ENCODE peak calls at places on chromosomes 2 and 18, in eight cellular contexts. A, E, C, G, N, X, Y and S are unnamed samples.

GRCh38 chr18:78601923-78602322 is 377.7 kb upstream of the SALL3 start:
- DNase-seq in A (no peak), E (no peak), C (no peak), G (no peak), N (no peak), X (no peak), Y (no peak), S (no peak)

GRCh38 chr2:167212054-167212648 is 323.9 kb downstream of the XIRP2 start:
- DNase-seq in A (peak; percentile 55), E (no peak), C (peak; percentile 84), G (peak; percentile 66), N (peak; percentile 78), X (peak; percentile 34), Y (peak; percentile 72), S (peak; percentile 32)

GRCh38 chr2:176174850-176175728 is 13.4 kb upstream of the HOXD1 start:
- DNase-seq in A (no peak), E (no peak), C (peak; percentile 85), G (no peak), N (no peak), X (peak; percentile 39), Y (peak; percentile 85), S (no peak)

GRCh38 chr2:2021995-2022394 is 277.7 kb upstream of the PXDN start:
- DNase-seq in A (no peak), E (no peak), C (no peak), G (no peak), N (no peak), X (no peak), Y (no peak), S (no peak)

GRCh38 chr2:212922701-212923100 is 228.7 kb downstream of the IKZF2 start:
- DNase-seq in A (no peak), E (no peak), C (no peak), G (no peak), N (no peak), X (no peak), Y (no peak), S (peak; percentile 45)

GRCh38 chr18:23662309-23663263 is at the start of gene ANKRD29:
- DNase-seq in A (peak; percentile 16), E (no peak), C (peak; percentile 69), G (no peak), N (peak; percentile 17), X (peak; percentile 22), Y (peak; percentile 81), S (peak; percentile 21)

GRCh38 chr2:14702258-14702657 is 69.7 kb downstream of the LRATD1 start:
- DNase-seq in A (no peak), E (no peak), C (no peak), G (peak; percentile 10), N (no peak), X (peak; percentile 86), Y (no peak), S (peak; percentile 48)

GRCh38 chr2:238635637-238636036 is 208.9 kb downstream of the ASB1 start:
- DNase-seq in A (no peak), E (no peak), C (no peak), G (no peak), N (peak; percentile 21), X (peak; percentile 30), Y (no peak), S (no peak)

GRCh38 chr2:109721626-109722025 is 72.5 kb upstream of the RGPD5 start:
- DNase-seq in A (no peak), E (no peak), C (no peak), G (no peak), N (no peak), X (no peak), Y (no peak), S (no peak)

GRCh38 chr18:3397031-3397750 is 52.8 kb upstream of the TGIF1 start:
- DNase-seq in A (no peak), E (no peak), C (no peak), G (no peak), N (no peak), X (no peak), Y (no peak), S (peak; percentile 48)

GRCh38 chr2:26610504-26611335 is 30.4 kb downstream of the CIB4 start:
- DNase-seq in A (no peak), E (no peak), C (no peak), G (no peak), N (no peak), X (no peak), Y (no peak), S (no peak)

GRCh38 chr2:3602553-3603339 is 7.8 kb downstream of the COLEC11 start:
- DNase-seq in A (no peak), E (no peak), C (no peak), G (no peak), N (no peak), X (no peak), Y (no peak), S (no peak)

GRCh38 chr18:30106356-30106755 is 936.2 kb downstream of the DSC3 start:
- DNase-seq in A (no peak), E (no peak), C (no peak), G (no peak), N (no peak), X (no peak), Y (no peak), S (peak; percentile 75)

GRCh38 chr2:81050580-81050979 is 746.0 kb upstream of the LRRTM1 start:
- DNase-seq in A (no peak), E (no peak), C (peak; percentile 32), G (no peak), N (no peak), X (no peak), Y (no peak), S (no peak)

GRCh38 chr2:201452058-201452736 is 657 bp downstream of the STRADB start:
- DNase-seq in A (no peak), E (no peak), C (peak; percentile 80), G (no peak), N (peak; percentile 20), X (no peak), Y (no peak), S (peak; percentile 16)

GRCh38 chr18:404061-404460 is 96.4 kb downstream of the COLEC12 start:
- DNase-seq in A (no peak), E (no peak), C (no peak), G (no peak), N (no peak), X (no peak), Y (no peak), S (no peak)

DNA sequence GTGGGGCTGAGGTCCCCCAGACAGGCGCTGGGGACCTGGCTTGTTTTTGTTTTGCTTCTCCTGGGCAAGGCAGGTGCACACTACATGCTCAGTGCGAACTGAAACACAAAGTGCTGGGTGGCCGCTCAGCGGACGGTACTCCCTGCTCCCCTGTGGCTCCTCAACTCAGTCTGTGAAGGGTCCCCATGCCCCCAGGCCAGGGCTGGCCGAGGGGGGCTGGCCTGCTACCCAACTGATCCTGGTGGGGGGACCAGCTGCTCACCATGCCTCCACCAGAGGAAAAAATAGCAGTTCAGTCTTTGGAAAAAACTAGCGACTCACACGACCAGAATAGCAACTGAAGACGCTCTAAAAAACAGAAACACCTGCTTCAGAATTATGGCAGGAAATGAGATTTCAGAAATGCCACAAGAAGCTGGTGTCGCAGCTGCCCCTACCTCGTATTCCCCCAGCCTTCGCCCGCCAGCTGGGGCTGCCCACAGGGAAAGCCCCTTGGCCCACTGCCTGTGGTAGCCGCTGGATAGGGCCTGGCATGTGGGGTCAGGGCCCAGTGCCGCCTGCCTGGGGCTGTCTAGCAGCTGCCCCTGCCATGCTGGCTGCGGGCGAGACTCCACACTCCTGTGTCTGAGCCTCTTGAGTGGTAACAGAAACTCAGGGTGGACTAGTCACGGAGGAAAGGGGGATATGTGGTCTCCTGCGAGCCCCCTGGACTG is 43.7 kb downstream of the MEX3C start:
- DNase-seq in A (no peak), E (no peak), C (no peak), G (no peak), N (no peak), X (no peak), Y (no peak), S (no peak)
- H3K4me1 ChIP-seq in A (no peaks in the 10 kb centered on the region), E (no peaks in the 10 kb centered on the region), C (no peaks in the 10 kb centered on the region), G (no peaks in the 10 kb centered on the region), N (no peaks in the 10 kb centered on the region), X (peaks cover 4% of the 10 kb centered on the region), Y (no peaks in the 10 kb centered on the region), S (peaks cover 10% of the 10 kb centered on the region)

GRCh38 chr2:73210019-73210418 is 4.0 kb upstream of the SMYD5 start:
- DNase-seq in A (no peak), E (no peak), C (no peak), G (no peak), N (no peak), X (no peak), Y (no peak), S (no peak)

GRCh38 chr2:73205611-73206010 is 3.2 kb downstream of the NOTO start:
- DNase-seq in A (no peak), E (no peak), C (no peak), G (no peak), N (no peak), X (peak; percentile 10), Y (no peak), S (no peak)

GRCh38 chr2:73210696-73211095 is 3.3 kb upstream of the SMYD5 start:
- DNase-seq in A (no peak), E (no peak), C (no peak), G (no peak), N (no peak), X (no peak), Y (no peak), S (no peak)

GRCh38 chr2:73212098-73212447 is 2.0 kb upstream of the SMYD5 start:
- DNase-seq in A (no peak), E (no peak), C (no peak), G (no peak), N (no peak), X (no peak), Y (no peak), S (no peak)

GRCh38 chr2:73208258-73208657 is 5.8 kb upstream of the SMYD5 start:
- DNase-seq in A (no peak), E (no peak), C (no peak), G (no peak), N (no peak), X (no peak), Y (no peak), S (no peak)
- TF ChIP-seq CTCF in A (no peak), E (no peak), C (no peak), G (no peak), N (no peak), X (no peak), Y (no peak), S (no peak)

GRCh38 chr2:132620115-132620514 is 49.9 kb downstream of the LYPD1 start:
- DNase-seq in A (no peak), E (no peak), C (no peak), G (peak; percentile 34), N (no peak), X (peak; percentile 27), Y (no peak), S (peak; percentile 32)
- H2AFZ ChIP-seq in A (no peak overlapping the region), E (no peak overlapping the region), C (no peak overlapping the region), G (peak overlapping the region; percentile 53), N (no peak overlapping the region), X (no peak overlapping the region), Y (no peak overlapping the region), S (no peak overlapping the region)

GRCh38 chr2:47072728-47073191 is 82.3 kb downstream of the STPG4 start:
- DNase-seq in A (no peak), E (no peak), C (no peak), G (no peak), N (no peak), X (no peak), Y (no peak), S (no peak)
- H3K4me1 ChIP-seq in A (peaks cover 53% of the 10 kb centered on the region), E (peaks cover 2% of the 10 kb centered on the region), C (peaks cover 36% of the 10 kb centered on the region), G (peaks cover 58% of the 10 kb centered on the region), N (peaks cover 63% of the 10 kb centered on the region), X (peaks cover 71% of the 10 kb centered on the region), Y (peaks cover 12% of the 10 kb centered on the region), S (peaks cover 62% of the 10 kb centered on the region)